ENCODE peak calls at places on chromosomes 2 and 18, in nine cellular contexts. One of them, this sample, is unnamed.

GRCh38 chr2:155994315-155994714 is 338.2 kb downstream of the NR4A2 start:
- DNase-seq in HFFc6: no peak
- DNase-seq in AG09309: no peak
- DNase-seq in tibial artery: no peak
- DNase-seq in NCI-H1417: no peak
- DNase-seq in T1000: no peak
- DNase-seq in sciatic nerve: no peak
- DNase-seq in NCI-H446 treated with DMSO at 0.1 percent for 48 hours: no peak
- DNase-seq in M059J: no peak
- DNase-seq in this sample: no peak

GRCh38 chr2:236352761-236353593 is 88.8 kb upstream of the ASB18 start:
- DNase-seq in HFFc6: peak
- DNase-seq in AG09309: peak
- DNase-seq in tibial artery: no peak
- DNase-seq in NCI-H1417: peak
- DNase-seq in T1000: no peak
- DNase-seq in sciatic nerve: no peak
- DNase-seq in NCI-H446 treated with DMSO at 0.1 percent for 48 hours: peak
- DNase-seq in M059J: peak
- DNase-seq in this sample: no peak

GRCh38 chr18:37019157-37019571 is 190.2 kb downstream of the KIAA1328 start:
- DNase-seq in HFFc6: peak
- DNase-seq in AG09309: no peak
- DNase-seq in tibial artery: no peak
- DNase-seq in NCI-H1417: peak
- DNase-seq in T1000: no peak
- DNase-seq in sciatic nerve: no peak
- DNase-seq in NCI-H446 treated with DMSO at 0.1 percent for 48 hours: peak
- DNase-seq in M059J: peak
- DNase-seq in this sample: no peak

GRCh38 chr18:12276736-12277554 is 22.8 kb downstream of the CIDEA start:
- DNase-seq in HFFc6: no peak
- DNase-seq in AG09309: no peak
- DNase-seq in tibial artery: no peak
- DNase-seq in NCI-H1417: no peak
- DNase-seq in T1000: no peak
- DNase-seq in sciatic nerve: no peak
- DNase-seq in NCI-H446 treated with DMSO at 0.1 percent for 48 hours: no peak
- DNase-seq in M059J: no peak
- DNase-seq in this sample: peak

GRCh38 chr2:164599954-164600589 is 21.2 kb downstream of the GRB14 start:
- DNase-seq in HFFc6: peak
- DNase-seq in AG09309: peak
- DNase-seq in tibial artery: no peak
- DNase-seq in NCI-H1417: peak
- DNase-seq in T1000: no peak
- DNase-seq in sciatic nerve: no peak
- DNase-seq in NCI-H446 treated with DMSO at 0.1 percent for 48 hours: peak
- DNase-seq in M059J: peak
- DNase-seq in this sample: no peak

GRCh38 chr2:24886114-24886501 is 33.9 kb downstream of the ADCY3 start:
- DNase-seq in HFFc6: no peak
- DNase-seq in AG09309: no peak
- DNase-seq in tibial artery: no peak
- DNase-seq in NCI-H1417: no peak
- DNase-seq in T1000: no peak
- DNase-seq in sciatic nerve: no peak
- DNase-seq in NCI-H446 treated with DMSO at 0.1 percent for 48 hours: no peak
- DNase-seq in M059J: no peak
- DNase-seq in this sample: no peak

GRCh38 chr2:240703417-240704341 is 12.0 kb downstream of the AQP12A start:
- DNase-seq in HFFc6: no peak
- DNase-seq in AG09309: no peak
- DNase-seq in tibial artery: no peak
- DNase-seq in NCI-H1417: no peak
- DNase-seq in T1000: no peak
- DNase-seq in sciatic nerve: no peak
- DNase-seq in NCI-H446 treated with DMSO at 0.1 percent for 48 hours: no peak
- DNase-seq in M059J: no peak
- DNase-seq in this sample: no peak

GRCh38 chr2:96618599-96619283 is 19.4 kb downstream of the KANSL3 start:
- DNase-seq in HFFc6: no peak
- DNase-seq in AG09309: peak
- DNase-seq in tibial artery: peak
- DNase-seq in NCI-H1417: no peak
- DNase-seq in T1000: no peak
- DNase-seq in sciatic nerve: no peak
- DNase-seq in NCI-H446 treated with DMSO at 0.1 percent for 48 hours: no peak
- DNase-seq in M059J: no peak
- DNase-seq in this sample: no peak

GRCh38 chr2:139478191-139478914 is 698.2 kb upstream of the NXPH2 start:
- DNase-seq in HFFc6: no peak
- DNase-seq in AG09309: no peak
- DNase-seq in tibial artery: no peak
- DNase-seq in NCI-H1417: peak
- DNase-seq in T1000: no peak
- DNase-seq in sciatic nerve: no peak
- DNase-seq in NCI-H446 treated with DMSO at 0.1 percent for 48 hours: peak
- DNase-seq in M059J: no peak
- DNase-seq in this sample: no peak

GRCh38 chr2:16014041-16014787 is 73.9 kb downstream of the MYCN start:
- DNase-seq in HFFc6: no peak
- DNase-seq in AG09309: no peak
- DNase-seq in tibial artery: no peak
- DNase-seq in NCI-H1417: peak
- DNase-seq in T1000: no peak
- DNase-seq in sciatic nerve: no peak
- DNase-seq in NCI-H446 treated with DMSO at 0.1 percent for 48 hours: no peak
- DNase-seq in M059J: no peak
- DNase-seq in this sample: no peak

GRCh38 chr2:102797486-102797885 is 35.7 kb downstream of the TMEM182 start:
- DNase-seq in HFFc6: no peak
- DNase-seq in AG09309: no peak
- DNase-seq in tibial artery: no peak
- DNase-seq in NCI-H1417: no peak
- DNase-seq in T1000: no peak
- DNase-seq in sciatic nerve: no peak
- DNase-seq in NCI-H446 treated with DMSO at 0.1 percent for 48 hours: no peak
- DNase-seq in M059J: no peak
- DNase-seq in this sample: no peak

GRCh38 chr2:239148495-239149200 is 252.2 kb downstream of the HDAC4 start:
- DNase-seq in HFFc6: no peak
- DNase-seq in AG09309: no peak
- DNase-seq in tibial artery: peak
- DNase-seq in NCI-H1417: no peak
- DNase-seq in T1000: no peak
- DNase-seq in sciatic nerve: peak
- DNase-seq in NCI-H446 treated with DMSO at 0.1 percent for 48 hours: no peak
- DNase-seq in M059J: no peak
- DNase-seq in this sample: no peak

GRCh38 chr2:100198461-100199230 is 56.3 kb upstream of the AFF3 start:
- DNase-seq in HFFc6: no peak
- DNase-seq in AG09309: no peak
- DNase-seq in tibial artery: no peak
- DNase-seq in NCI-H1417: no peak
- DNase-seq in T1000: no peak
- DNase-seq in sciatic nerve: no peak
- DNase-seq in NCI-H446 treated with DMSO at 0.1 percent for 48 hours: no peak
- DNase-seq in M059J: peak
- DNase-seq in this sample: no peak

GRCh38 chr18:78895207-78896001 is 84.2 kb upstream of the SALL3 start:
- DNase-seq in HFFc6: no peak
- DNase-seq in AG09309: no peak
- DNase-seq in tibial artery: no peak
- DNase-seq in NCI-H1417: no peak
- DNase-seq in T1000: no peak
- DNase-seq in sciatic nerve: no peak
- DNase-seq in NCI-H446 treated with DMSO at 0.1 percent for 48 hours: no peak
- DNase-seq in M059J: no peak
- DNase-seq in this sample: no peak

GRCh38 chr2:134897932-134898331 is 20.7 kb upstream of the CCNT2 start:
- DNase-seq in HFFc6: no peak
- DNase-seq in AG09309: no peak
- DNase-seq in tibial artery: no peak
- DNase-seq in NCI-H1417: peak
- DNase-seq in T1000: no peak
- DNase-seq in sciatic nerve: no peak
- DNase-seq in NCI-H446 treated with DMSO at 0.1 percent for 48 hours: no peak
- DNase-seq in M059J: no peak
- DNase-seq in this sample: no peak

GRCh38 chr2:52717836-52718235 is 1049.8 kb upstream of the CHAC2 start:
- DNase-seq in HFFc6: no peak
- DNase-seq in AG09309: no peak
- DNase-seq in tibial artery: no peak
- DNase-seq in NCI-H1417: no peak
- DNase-seq in T1000: no peak
- DNase-seq in sciatic nerve: no peak
- DNase-seq in NCI-H446 treated with DMSO at 0.1 percent for 48 hours: no peak
- DNase-seq in M059J: no peak
- DNase-seq in this sample: no peak

GRCh38 chr2:234770081-234770506 is 181.7 kb upstream of the SH3BP4 start:
- DNase-seq in HFFc6: no peak
- DNase-seq in AG09309: no peak
- DNase-seq in tibial artery: no peak
- DNase-seq in NCI-H1417: peak
- DNase-seq in T1000: peak
- DNase-seq in sciatic nerve: no peak
- DNase-seq in NCI-H446 treated with DMSO at 0.1 percent for 48 hours: peak
- DNase-seq in M059J: peak
- DNase-seq in this sample: no peak

GRCh38 chr2:169360984-169361705 is 1.2 kb downstream of the LRP2 start:
- DNase-seq in HFFc6: no peak
- DNase-seq in AG09309: no peak
- DNase-seq in tibial artery: no peak
- DNase-seq in NCI-H1417: no peak
- DNase-seq in T1000: no peak
- DNase-seq in sciatic nerve: no peak
- DNase-seq in NCI-H446 treated with DMSO at 0.1 percent for 48 hours: no peak
- DNase-seq in M059J: no peak
- DNase-seq in this sample: no peak

GRCh38 chr2:141554810-141555209 is 576.0 kb downstream of the LRP1B start:
- DNase-seq in HFFc6: peak
- DNase-seq in AG09309: no peak
- DNase-seq in tibial artery: no peak
- DNase-seq in NCI-H1417: peak
- DNase-seq in T1000: no peak
- DNase-seq in sciatic nerve: no peak
- DNase-seq in NCI-H446 treated with DMSO at 0.1 percent for 48 hours: peak
- DNase-seq in M059J: no peak
- DNase-seq in this sample: no peak

GRCh38 chr18:1075310-1075709 is 170.6 kb downstream of the ADCYAP1 start:
- DNase-seq in HFFc6: no peak
- DNase-seq in AG09309: no peak
- DNase-seq in tibial artery: no peak
- DNase-seq in NCI-H1417: peak
- DNase-seq in T1000: no peak
- DNase-seq in sciatic nerve: no peak
- DNase-seq in NCI-H446 treated with DMSO at 0.1 percent for 48 hours: no peak
- DNase-seq in M059J: no peak
- DNase-seq in this sample: no peak

GRCh38 chr2:136117909-136118818 is at the start of gene CXCR4:
- DNase-seq in HFFc6: no peak
- DNase-seq in AG09309: no peak
- DNase-seq in tibial artery: peak
- DNase-seq in NCI-H1417: peak
- DNase-seq in T1000: no peak
- DNase-seq in sciatic nerve: peak
- DNase-seq in NCI-H446 treated with DMSO at 0.1 percent for 48 hours: peak
- DNase-seq in M059J: peak
- DNase-seq in this sample: peak

GRCh38 chr18:449374-449773 is 51.1 kb downstream of the COLEC12 start:
- DNase-seq in HFFc6: no peak
- DNase-seq in AG09309: no peak
- DNase-seq in tibial artery: no peak
- DNase-seq in NCI-H1417: no peak
- DNase-seq in T1000: no peak
- DNase-seq in sciatic nerve: no peak
- DNase-seq in NCI-H446 treated with DMSO at 0.1 percent for 48 hours: no peak
- DNase-seq in M059J: no peak
- DNase-seq in this sample: no peak

GRCh38 chr2:204332706-204333105 is 212.6 kb upstream of the PARD3B start:
- DNase-seq in HFFc6: no peak
- DNase-seq in AG09309: no peak
- DNase-seq in tibial artery: no peak
- DNase-seq in NCI-H1417: no peak
- DNase-seq in T1000: no peak
- DNase-seq in sciatic nerve: no peak
- DNase-seq in NCI-H446 treated with DMSO at 0.1 percent for 48 hours: no peak
- DNase-seq in M059J: no peak
- DNase-seq in this sample: no peak

GRCh38 chr2:160516547-160517365 is 23.1 kb upstream of the RBMS1 start:
- DNase-seq in HFFc6: peak
- DNase-seq in AG09309: no peak
- DNase-seq in tibial artery: no peak
- DNase-seq in NCI-H1417: no peak
- DNase-seq in T1000: no peak
- DNase-seq in sciatic nerve: no peak
- DNase-seq in NCI-H446 treated with DMSO at 0.1 percent for 48 hours: no peak
- DNase-seq in M059J: peak
- DNase-seq in this sample: no peak

GRCh38 chr2:212974692-212975091 is 176.7 kb downstream of the IKZF2 start:
- DNase-seq in HFFc6: peak
- DNase-seq in AG09309: peak
- DNase-seq in tibial artery: no peak
- DNase-seq in NCI-H1417: no peak
- DNase-seq in T1000: no peak
- DNase-seq in sciatic nerve: no peak
- DNase-seq in NCI-H446 treated with DMSO at 0.1 percent for 48 hours: no peak
- DNase-seq in M059J: peak
- DNase-seq in this sample: no peak

This sample was measured in ureter.